ENCODE peak calls at places on chromosomes 12 and 14, in ten cellular contexts. F is cardiac muscle cell, E is astrocyte of the spinal cord, K is heart left ventricle, C is pancreas, B is mucosa of descending colon, W is esophagus muscularis mucosa, G is esophagus squamous epithelium, S is A549, D is body of pancreas. Q is an unnamed sample.

GRCh38 chr12:51391047-51391837 is at the start of gene GALNT6:
- DNase-seq in F (no peak), E (no peak), K (no peak), C (peak), B (peak), W (no peak), G (no peak), S (peak), D (peak), Q (peak)

GRCh38 chr14:68695326-68695768 is 97.5 kb downstream of the ZFP36L1 start:
- DNase-seq in F (peak), E (peak), K (peak), C (no peak), B (no peak), W (no peak), G (no peak), S (peak), D (no peak), Q (peak)

GRCh38 chr14:100072783-100073346 is 7.6 kb downstream of the EVL start:
- DNase-seq in F (no peak), E (no peak), K (no peak), C (no peak), B (peak), W (no peak), G (no peak), S (no peak), D (no peak), Q (no peak)

GRCh38 chr12:54526800-54527630 is 22.4 kb upstream of the PDE1B start:
- DNase-seq in F (peak), E (peak), K (peak), C (no peak), B (no peak), W (no peak), G (no peak), S (no peak), D (peak), Q (no peak)

GRCh38 chr12:67578976-67579661 is 69.4 kb upstream of the DYRK2 start:
- DNase-seq in F (peak), E (no peak), K (no peak), C (no peak), B (no peak), W (no peak), G (no peak), S (no peak), D (no peak), Q (no peak)

GRCh38 chr14:20436363-20436755 is 393 bp upstream of the KLHL33 start:
- DNase-seq in F (peak), E (peak), K (no peak), C (no peak), B (no peak), W (no peak), G (no peak), S (no peak), D (no peak), Q (no peak)

GRCh38 chr12:124705545-124706138 is 138.2 kb upstream of the NCOR2 start:
- DNase-seq in F (no peak), E (no peak), K (no peak), C (no peak), B (no peak), W (no peak), G (no peak), S (no peak), D (no peak), Q (no peak)

GRCh38 chr12:6200266-6201198 is at the start of gene CD9:
- DNase-seq in F (no peak), E (peak), K (peak), C (peak), B (peak), W (no peak), G (no peak), S (peak), D (peak), Q (no peak)

GRCh38 chr14:76129851-76130576 is 21.7 kb upstream of the GPATCH2L start:
- DNase-seq in F (no peak), E (no peak), K (no peak), C (no peak), B (no peak), W (no peak), G (no peak), S (no peak), D (no peak), Q (no peak)

GRCh38 chr12:130286041-130286440 is 51.6 kb upstream of the PIWIL1 start:
- DNase-seq in F (no peak), E (no peak), K (no peak), C (no peak), B (no peak), W (no peak), G (no peak), S (no peak), D (no peak), Q (no peak)

GRCh38 chr14:52834440-52834842 is 43.0 kb upstream of the GNPNAT1 start:
- DNase-seq in F (peak), E (peak), K (no peak), C (no peak), B (no peak), W (no peak), G (no peak), S (peak), D (no peak), Q (no peak)

GRCh38 chr14:32996343-32996742 is 57.7 kb downstream of the NPAS3 start:
- DNase-seq in F (no peak), E (no peak), K (no peak), C (no peak), B (no peak), W (no peak), G (no peak), S (no peak), D (no peak), Q (no peak)

GRCh38 chr12:49813131-49813530 is 15.1 kb downstream of the NCKAP5L start:
- DNase-seq in F (no peak), E (no peak), K (no peak), C (no peak), B (no peak), W (no peak), G (no peak), S (no peak), D (no peak), Q (no peak)

GRCh38 chr12:49901986-49902385 is 1.7 kb downstream of the FAIM2 start:
- DNase-seq in F (no peak), E (no peak), K (peak), C (no peak), B (no peak), W (no peak), G (no peak), S (no peak), D (no peak), Q (no peak)

GRCh38 chr12:52243774-52244614 is 11.0 kb downstream of the KRT7 start:
- DNase-seq in F (peak), E (peak), K (peak), C (peak), B (peak), W (no peak), G (peak), S (peak), D (peak), Q (peak)

GRCh38 chr14:83594874-83595273 is 1935.1 kb upstream of the FLRT2 start:
- DNase-seq in F (no peak), E (no peak), K (no peak), C (no peak), B (no peak), W (no peak), G (no peak), S (no peak), D (no peak), Q (no peak)

GRCh38 chr12:3223601-3224529 is 146.7 kb downstream of the TSPAN9 start:
- DNase-seq in F (no peak), E (no peak), K (peak), C (no peak), B (no peak), W (no peak), G (no peak), S (no peak), D (no peak), Q (no peak)

GRCh38 chr14:68471029-68471963 is 321.6 kb downstream of the ZFP36L1 start:
- DNase-seq in F (no peak), E (no peak), K (no peak), C (peak), B (no peak), W (peak), G (no peak), S (no peak), D (peak), Q (no peak)

GRCh38 chr12:3777206-3777809 is 24.4 kb upstream of the CRACR2A start:
- DNase-seq in F (peak), E (peak), K (no peak), C (no peak), B (no peak), W (no peak), G (no peak), S (peak), D (no peak), Q (no peak)

GRCh38 chr14:99727096-99727870 is 43.2 kb downstream of the CYP46A1 start:
- DNase-seq in F (no peak), E (no peak), K (no peak), C (peak), B (no peak), W (no peak), G (no peak), S (no peak), D (peak), Q (no peak)

GRCh38 chr12:115726691-115727090 is 550.8 kb downstream of the MED13L start:
- DNase-seq in F (no peak), E (no peak), K (no peak), C (no peak), B (no peak), W (no peak), G (no peak), S (no peak), D (no peak), Q (no peak)

GRCh38 chr12:3137268-3137761 is 60.1 kb downstream of the TSPAN9 start:
- DNase-seq in F (peak), E (peak), K (peak), C (no peak), B (no peak), W (no peak), G (no peak), S (peak), D (no peak), Q (peak)

GRCh38 chr12:57227315-57228115 is 2.0 kb upstream of the SHMT2 start:
- DNase-seq in F (no peak), E (no peak), K (no peak), C (no peak), B (no peak), W (no peak), G (no peak), S (no peak), D (no peak), Q (no peak)

GRCh38 chr12:85065816-85066482 is 29.8 kb downstream of the LRRIQ1 start:
- DNase-seq in F (no peak), E (no peak), K (no peak), C (no peak), B (no peak), W (no peak), G (no peak), S (no peak), D (no peak), Q (no peak)

GRCh38 chr14:99117671-99118045 is 154.3 kb downstream of the BCL11B start:
- DNase-seq in F (no peak), E (no peak), K (no peak), C (no peak), B (no peak), W (peak), G (no peak), S (no peak), D (no peak), Q (no peak)

GRCh38 chr12:62361048-62361447 is 100.8 kb downstream of the USP15 start:
- DNase-seq in F (no peak), E (no peak), K (no peak), C (no peak), B (no peak), W (no peak), G (no peak), S (no peak), D (no peak), Q (no peak)

GRCh38 chr14:85279407-85279806 is 250.5 kb upstream of the FLRT2 start:
- DNase-seq in F (no peak), E (no peak), K (no peak), C (no peak), B (no peak), W (no peak), G (no peak), S (no peak), D (no peak), Q (no peak)

GRCh38 chr14:70831382-70831781 is 22.1 kb upstream of the MAP3K9 start:
- DNase-seq in F (no peak), E (no peak), K (no peak), C (no peak), B (no peak), W (no peak), G (no peak), S (no peak), D (no peak), Q (no peak)

GRCh38 chr14:71711619-71712018 is 220.6 kb upstream of the RGS6 start:
- DNase-seq in F (peak), E (peak), K (no peak), C (no peak), B (no peak), W (no peak), G (no peak), S (no peak), D (no peak), Q (peak)

GRCh38 chr12:108238474-108238873 is 100.6 kb downstream of the CMKLR1 start:
- DNase-seq in F (no peak), E (no peak), K (no peak), C (no peak), B (no peak), W (no peak), G (no peak), S (no peak), D (no peak), Q (no peak)

GRCh38 chr14:74912111-74912510 is 10.9 kb downstream of the RPS6KL1 start:
- DNase-seq in F (no peak), E (no peak), K (no peak), C (no peak), B (no peak), W (no peak), G (no peak), S (no peak), D (no peak), Q (no peak)

DNA sequence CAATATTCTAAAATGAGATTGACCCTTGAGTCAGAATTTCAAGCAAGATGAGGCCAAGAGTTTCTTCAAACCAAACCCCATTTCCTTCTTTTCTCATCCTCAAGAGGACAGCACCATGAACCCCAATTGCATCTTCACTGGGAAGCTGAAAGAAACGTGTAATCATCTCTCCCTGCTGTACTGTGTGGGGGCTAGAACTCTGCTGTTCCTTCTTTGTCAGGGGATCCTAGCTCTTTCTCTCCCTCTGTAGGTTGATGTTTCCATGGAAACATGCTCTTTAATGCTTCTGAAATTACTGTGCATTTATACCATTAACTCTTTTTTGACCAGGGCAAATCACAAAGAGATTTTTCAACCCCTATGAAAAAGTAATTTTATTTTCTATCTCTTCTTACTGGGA is 295.2 kb downstream of the GRIN2B start:
- DNase-seq in F (no peak), E (no peak), K (no peak), C (no peak), B (no peak), W (no peak), G (no peak), S (no peak), D (no peak), Q (no peak)
- TF ChIP-seq CTCF in F (no peak), E (no peak), K (no peak), C (no peak), B (no peak), W (no peak), G (no peak), S (no peak), D (no peak), Q (no peak)

GRCh38 chr14:92528486-92529100 is 15.0 kb downstream of the RIN3 start:
- DNase-seq in F (no peak), E (no peak), K (no peak), C (no peak), B (peak), W (no peak), G (no peak), S (no peak), D (no peak), Q (no peak)
- H3K4me3 ChIP-seq in F (no peak), E (no peak), K (no peak), C (no peak), B (no peak), W (no peak), G (no peak), S (no peak), D (no peak), Q (no peak)

GRCh38 chr12:113958108-113958507 is 8.0 kb downstream of the RBM19 start:
- DNase-seq in F (no peak), E (no peak), K (no peak), C (no peak), B (no peak), W (no peak), G (no peak), S (no peak), D (no peak), Q (no peak)

GRCh38 chr12:113961921-113962710 is 4.0 kb downstream of the RBM19 start:
- DNase-seq in F (peak), E (no peak), K (no peak), C (no peak), B (no peak), W (no peak), G (no peak), S (no peak), D (no peak), Q (no peak)

GRCh38 chr12:113960030-113960429 is 6.1 kb downstream of the RBM19 start:
- DNase-seq in F (no peak), E (no peak), K (no peak), C (peak), B (no peak), W (no peak), G (no peak), S (no peak), D (peak), Q (no peak)

GRCh38 chr12:113957627-113958026 is 8.5 kb downstream of the RBM19 start:
- DNase-seq in F (no peak), E (no peak), K (no peak), C (no peak), B (no peak), W (no peak), G (no peak), S (no peak), D (no peak), Q (no peak)

DNA sequence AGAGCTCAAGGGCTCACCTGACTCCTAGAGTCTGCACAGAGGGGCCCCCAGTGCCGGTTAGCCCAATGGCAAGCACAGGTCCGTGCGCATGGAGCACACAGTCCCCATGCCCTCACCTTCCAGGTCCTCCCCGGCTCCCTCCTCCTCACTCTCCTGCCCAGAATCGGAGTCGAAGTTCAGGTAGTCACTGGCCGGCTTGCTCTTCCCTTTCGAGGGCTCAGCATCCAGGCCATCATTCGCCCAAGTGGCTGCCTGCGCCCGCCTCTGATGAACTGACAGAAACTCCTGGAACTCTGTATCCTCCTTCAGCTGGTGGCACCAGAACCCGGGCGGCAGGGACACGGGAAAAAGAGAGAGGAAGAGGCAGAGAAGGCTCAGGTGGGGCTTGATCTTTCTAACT is 7.0 kb downstream of the RBM19 start:
- DNase-seq in F (no peak), E (no peak), K (no peak), C (no peak), B (no peak), W (no peak), G (no peak), S (no peak), D (no peak), Q (no peak)
- TF ChIP-seq CTCF in F (no peak), E (no peak), K (no peak), C (no peak), B (no peak), W (no peak), G (no peak), S (no peak), D (no peak), Q (no peak)

DNA sequence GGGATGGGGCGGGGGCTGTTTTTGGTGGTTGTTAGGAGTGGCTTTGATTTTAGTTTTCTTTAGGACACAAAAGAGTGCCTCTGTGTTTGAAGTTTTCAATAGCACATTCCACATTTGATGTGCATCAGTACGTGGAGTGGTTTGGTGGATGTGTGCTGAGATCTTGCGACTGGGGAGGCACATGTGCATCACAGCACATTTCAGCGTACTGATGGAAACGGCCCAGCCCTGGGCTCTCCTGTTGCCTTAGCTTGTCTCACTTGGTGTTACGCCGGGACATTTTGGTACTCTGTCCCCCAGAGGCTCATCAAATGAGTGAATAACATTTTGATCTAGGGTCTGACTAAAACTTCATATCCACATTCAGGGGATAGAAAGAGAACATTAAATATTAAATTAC is 70.5 kb downstream of the GNS start:
- DNase-seq in F (no peak), E (no peak), K (no peak), C (no peak), B (no peak), W (no peak), G (no peak), S (no peak), D (no peak), Q (no peak)
- H3K4me3 ChIP-seq in F (no peak), E (no peak), K (no peak), C (no peak), B (no peak), W (no peak), G (no peak), S (no peak), D (no peak), Q (no peak)